ENCODE peak calls at places on chromosomes 11 and 22, in five cellular contexts. C is uterus, X is left ventricle myocardium inferior, V is astrocyte, B is cardiac muscle cell. N is an unnamed sample. For H3K36me3, the result is how much of the 10 kb centered on the place peaks cover.

GRCh38 chr11:113705871-113706654 is at the start of gene TMPRSS5:
- DNase-seq in C (no peak), X (no peak), V (no peak), B (no peak), N (no peak)

GRCh38 chr22:38233427-38233826 is 31.6 kb downstream of the MAFF start:
- DNase-seq in C (no peak), X (no peak), V (no peak), B (peak), N (no peak)

GRCh38 chr11:70306586-70307033 is 36.1 kb downstream of the PPFIA1 start:
- DNase-seq in C (no peak), X (no peak), V (no peak), B (no peak), N (no peak)

GRCh38 chr22:32584650-32585049 is 110.0 kb downstream of the FBXO7 start:
- DNase-seq in C (no peak), X (no peak), V (peak), B (peak), N (no peak)

GRCh38 chr11:12180257-12181205 is 70.1 kb downstream of the MICAL2 start:
- DNase-seq in C (no peak), X (no peak), V (no peak), B (peak), N (no peak)

GRCh38 chr11:4704054-4704789 is at the start of gene MMP26:
- DNase-seq in C (no peak), X (no peak), V (no peak), B (no peak), N (peak)

GRCh38 chr22:39529487-39529851 is 3.1 kb downstream of the RPS19BP1 start:
- DNase-seq in C (no peak), X (no peak), V (no peak), B (no peak), N (no peak)

GRCh38 chr22:34858026-34858425 is 207.9 kb upstream of the ISX start:
- DNase-seq in C (no peak), X (no peak), V (no peak), B (no peak), N (no peak)

GRCh38 chr11:74442601-74443000 is 24.7 kb downstream of the KCNE3 start:
- DNase-seq in C (no peak), X (no peak), V (peak), B (no peak), N (peak)

GRCh38 chr22:44366372-44367310 is 53.9 kb upstream of the SHISAL1 start:
- DNase-seq in C (no peak), X (no peak), V (no peak), B (no peak), N (no peak)

GRCh38 chr22:26617251-26618199 is at the start of gene CRYBB1:
- DNase-seq in C (no peak), X (peak), V (no peak), B (peak), N (peak)

GRCh38 chr22:17562906-17563870 is at the start of gene SLC25A18:
- DNase-seq in C (peak), X (peak), V (peak), B (peak), N (peak)

GRCh38 chr11:2302844-2303626 is 1.2 kb downstream of the TSPAN32 start:
- DNase-seq in C (no peak), X (peak), V (no peak), B (no peak), N (peak)

GRCh38 chr11:31818874-31819331 is 7.8 kb upstream of the PAX6 start:
- DNase-seq in C (no peak), X (no peak), V (no peak), B (no peak), N (no peak)

GRCh38 chr11:70699294-70700221 is 301.2 kb downstream of the CTTN start:
- DNase-seq in C (no peak), X (no peak), V (no peak), B (no peak), N (no peak)

GRCh38 chr11:6258571-6258998 is 1.1 kb upstream of the CCKBR start:
- DNase-seq in C (no peak), X (no peak), V (no peak), B (no peak), N (no peak)

GRCh38 chr11:1888347-1888753 is 3.3 kb downstream of the PRR33 start:
- DNase-seq in C (no peak), X (no peak), V (no peak), B (no peak), N (no peak)

GRCh38 chr11:19650929-19651487 is 61.6 kb upstream of the NAV2 start:
- DNase-seq in C (no peak), X (no peak), V (no peak), B (no peak), N (no peak)

GRCh38 chr11:60933416-60933815 is 9.2 kb downstream of the TMEM132A start:
- DNase-seq in C (no peak), X (no peak), V (no peak), B (no peak), N (no peak)

GRCh38 chr11:128022007-128022368 is 565.4 kb downstream of the ETS1 start:
- DNase-seq in C (no peak), X (no peak), V (peak), B (peak), N (no peak)

GRCh38 chr11:3036419-3036818 is 20.8 kb downstream of the CARS1 start:
- DNase-seq in C (no peak), X (no peak), V (no peak), B (no peak), N (no peak)

GRCh38 chr11:104623518-104623917 is 274.7 kb downstream of the CASP12 start:
- DNase-seq in C (no peak), X (no peak), V (peak), B (peak), N (no peak)

GRCh38 chr22:48779211-48779643 is 1048.4 kb downstream of the BRD1 start:
- DNase-seq in C (no peak), X (no peak), V (no peak), B (no peak), N (no peak)

GRCh38 chr11:100576044-100577021 is 110.8 kb upstream of the ARHGAP42 start:
- DNase-seq in C (no peak), X (no peak), V (peak), B (peak), N (no peak)

GRCh38 chr22:30393322-30393680 is 3.5 kb upstream of the SEC14L2 start:
- DNase-seq in C (no peak), X (no peak), V (no peak), B (no peak), N (no peak)

GRCh38 chr11:8069771-8070170 is 11.2 kb upstream of the TUB start:
- DNase-seq in C (no peak), X (no peak), V (no peak), B (no peak), N (no peak)

GRCh38 chr11:8066911-8067455 is 14.0 kb upstream of the TUB start:
- DNase-seq in C (peak), X (peak), V (no peak), B (peak), N (no peak)

GRCh38 chr11:8068605-8069221 is 12.3 kb upstream of the TUB start:
- DNase-seq in C (peak), X (peak), V (peak), B (peak), N (peak)

GRCh38 chr11:8067567-8067928 is 13.5 kb upstream of the TUB start:
- DNase-seq in C (no peak), X (peak), V (no peak), B (no peak), N (no peak)

DNA sequence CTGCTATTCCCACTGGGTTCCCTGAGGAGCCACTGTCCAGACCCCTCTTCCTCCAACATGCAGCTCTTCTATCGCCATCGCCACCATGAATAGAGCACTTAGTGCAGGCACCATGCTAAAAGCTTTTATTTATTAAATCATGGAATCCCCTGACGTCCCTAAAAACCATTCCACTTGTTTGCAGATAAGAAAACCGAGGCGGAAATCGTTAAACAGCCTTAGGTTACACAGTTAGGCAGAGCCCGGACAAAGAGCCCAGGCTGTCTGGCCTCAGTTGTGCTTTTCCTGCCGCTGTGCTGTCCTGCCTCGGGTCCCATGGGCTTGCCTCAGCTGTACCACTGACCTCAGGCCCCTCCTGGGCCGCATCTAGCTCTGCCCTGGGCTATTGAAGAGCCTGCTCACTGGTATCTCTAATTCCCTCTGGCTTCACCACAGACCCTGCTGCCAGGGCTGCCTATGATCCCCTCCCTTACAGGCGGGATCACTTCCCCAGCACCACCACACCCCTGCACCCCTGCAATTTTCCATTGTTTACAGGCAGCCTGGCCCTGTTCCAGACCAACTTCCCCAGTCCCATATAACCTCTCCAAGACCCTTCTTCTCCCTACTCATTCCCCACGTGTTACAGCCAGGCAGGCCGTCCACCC is 13.0 kb upstream of the TUB start:
- DNase-seq in C (no peak), X (peak), V (no peak), B (peak), N (no peak)
- H3K4me3 ChIP-seq in C (no peak), X (peak), V (no peak), B (no peak), N (no peak)

DNA sequence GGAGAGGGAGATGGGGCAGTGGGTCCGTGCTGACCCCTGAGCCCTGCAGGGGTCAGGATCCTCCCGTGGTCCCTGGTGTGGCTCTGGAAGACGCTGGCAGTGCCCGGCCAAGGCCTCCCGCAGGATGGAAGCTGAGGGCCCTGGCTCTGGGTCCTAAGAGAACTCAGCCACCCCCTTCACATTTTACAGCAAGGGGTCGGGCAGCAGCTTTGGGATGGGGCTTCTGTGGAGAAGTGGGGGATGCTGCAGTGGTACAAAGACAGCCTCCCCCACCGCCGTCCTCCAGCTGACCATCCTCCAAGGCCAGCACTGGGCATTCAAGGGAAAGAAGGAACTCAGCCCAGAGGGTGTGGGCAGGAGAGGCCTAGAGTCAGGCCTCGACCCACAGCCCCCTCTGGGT is 21.8 kb upstream of the CRYBB3 start:
- DNase-seq in C (no peak), X (no peak), V (no peak), B (no peak), N (no peak)
- H3K36me3 ChIP-seq in C (under half), X (half or more), V (under half), B (under half), N (under half)

GRCh38 chr22:40597541-40598453 is 38.7 kb downstream of the MRTFA start:
- DNase-seq in C (no peak), X (no peak), V (peak), B (no peak), N (peak)
- H3K4me3 ChIP-seq in C (no peak), X (peak), V (no peak), B (no peak), N (no peak)

DNA sequence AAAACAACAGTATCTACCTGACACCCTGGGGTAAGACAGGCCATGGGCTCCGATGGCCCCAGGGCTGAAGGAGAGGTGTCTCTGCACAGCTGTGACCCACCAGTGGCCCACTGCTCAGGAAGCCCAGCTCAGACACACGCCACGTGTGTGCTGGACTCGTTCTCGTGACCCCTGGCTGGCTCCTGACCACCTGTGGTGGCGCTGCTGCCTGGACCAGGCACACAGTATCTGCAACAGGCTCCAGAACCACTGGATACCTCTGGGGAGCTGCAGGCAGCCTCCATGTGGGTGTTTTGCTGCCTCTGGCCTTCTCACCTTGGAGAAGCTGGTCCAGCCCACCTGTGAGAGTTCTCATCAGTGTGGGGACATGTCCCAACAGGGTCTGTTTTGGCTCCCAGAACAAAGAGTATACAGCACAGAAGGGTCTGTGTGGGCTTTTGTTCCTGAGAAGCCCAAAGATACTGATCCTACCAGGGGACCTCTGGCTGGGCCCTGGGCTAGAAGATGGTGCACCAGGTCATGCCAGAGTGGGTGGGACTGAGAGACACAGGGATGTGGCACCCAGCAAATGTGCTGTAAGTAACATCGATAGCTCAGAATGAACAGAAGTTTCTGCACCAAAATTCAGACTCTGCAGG is 21.7 kb upstream of the SERPIND1 start:
- DNase-seq in C (no peak), X (no peak), V (no peak), B (no peak), N (no peak)
- H3K36me3 ChIP-seq in C (under half), X (half or more), V (under half), B (under half), N (under half)

GRCh38 chr11:111982019-111982464 is 43.2 kb upstream of the DLAT start:
- DNase-seq in C (peak), X (no peak), V (peak), B (peak), N (peak)
- H3K4me3 ChIP-seq in C (no peak), X (no peak), V (no peak), B (no peak), N (peak)

GRCh38 chr11:72842126-72842525 is 27.9 kb downstream of the ATG16L2 start:
- DNase-seq in C (no peak), X (no peak), V (peak), B (no peak), N (no peak)

GRCh38 chr11:72836111-72836510 is 21.9 kb downstream of the ATG16L2 start:
- DNase-seq in C (no peak), X (peak), V (no peak), B (no peak), N (peak)

GRCh38 chr11:72840780-72841179 is 26.6 kb downstream of the ATG16L2 start:
- DNase-seq in C (no peak), X (no peak), V (peak), B (peak), N (no peak)

GRCh38 chr11:72841397-72841796 is 27.2 kb downstream of the ATG16L2 start:
- DNase-seq in C (no peak), X (no peak), V (no peak), B (no peak), N (no peak)

GRCh38 chr11:72838691-72839305 is 24.6 kb downstream of the ATG16L2 start:
- DNase-seq in C (no peak), X (no peak), V (peak), B (no peak), N (no peak)
- H3K36me3 ChIP-seq in C (under half), X (half or more), V (under half), B (under half), N (under half)

GRCh38 chr11:119369035-119369925 is 12.2 kb downstream of the USP2 start:
- DNase-seq in C (no peak), X (peak), V (no peak), B (no peak), N (no peak)
- H3K4me3 ChIP-seq in C (no peak), X (peak), V (no peak), B (no peak), N (no peak)